ENCODE peak calls at places on chromosome 6, in four cellular contexts. S, L, W and K are unnamed samples.

GRCh38 chr6:158660331-158660730 is 10.5 kb downstream of the SYTL3 start:
- DNase-seq in S (peak), L (no peak), W (no peak), K (no peak)

GRCh38 chr6:139423037-139423698 is 48.7 kb upstream of the CITED2 start:
- DNase-seq in S (no peak), L (no peak), W (no peak), K (no peak)

GRCh38 chr6:28090902-28091586 is 10.7 kb downstream of the ZNF165 start:
- DNase-seq in S (no peak), L (peak), W (no peak), K (no peak)

GRCh38 chr6:112432853-112433252 is 85.7 kb downstream of the RFPL4B start:
- DNase-seq in S (no peak), L (no peak), W (no peak), K (no peak)

GRCh38 chr6:163427498-163428254 is 13.2 kb downstream of the QKI start:
- DNase-seq in S (no peak), L (no peak), W (no peak), K (peak)

GRCh38 chr6:109081516-109081915 is 13.1 kb downstream of the SESN1 start:
- DNase-seq in S (no peak), L (no peak), W (no peak), K (no peak)

GRCh38 chr6:137547186-137547585 is 53.0 kb upstream of the OLIG3 start:
- DNase-seq in S (no peak), L (no peak), W (no peak), K (no peak)

GRCh38 chr6:142737368-142738060 is 207.5 kb downstream of the HIVEP2 start:
- DNase-seq in S (peak), L (no peak), W (no peak), K (no peak)

GRCh38 chr6:127539292-127539691 is 20.2 kb upstream of the MTCL3 start:
- DNase-seq in S (no peak), L (no peak), W (no peak), K (no peak)

GRCh38 chr6:56314683-56315523 is 67.5 kb upstream of the COL21A1 start:
- DNase-seq in S (peak), L (no peak), W (peak), K (peak)

GRCh38 chr6:52839124-52840055 is 1.2 kb downstream of the GSTA5 start:
- DNase-seq in S (peak), L (no peak), W (peak), K (no peak)

GRCh38 chr6:135162678-135163439 is 18.2 kb upstream of the MYB start:
- DNase-seq in S (peak), L (no peak), W (no peak), K (no peak)

GRCh38 chr6:53694800-53695394 is 29.3 kb upstream of the KLHL31 start:
- DNase-seq in S (no peak), L (no peak), W (no peak), K (no peak)

GRCh38 chr6:35511183-35511941 is 1.3 kb downstream of the TULP1 start:
- DNase-seq in S (no peak), L (no peak), W (no peak), K (no peak)

GRCh38 chr6:106163446-106163965 is 77.4 kb downstream of the PRDM1 start:
- DNase-seq in S (peak), L (no peak), W (no peak), K (no peak)

GRCh38 chr6:26097268-26097875 is 10.1 kb downstream of the HFE start:
- DNase-seq in S (peak), L (no peak), W (peak), K (peak)

GRCh38 chr6:118320652-118321051 is 227.4 kb upstream of the PLN start:
- DNase-seq in S (no peak), L (no peak), W (no peak), K (no peak)

GRCh38 chr6:29813809-29814208 is 13.8 kb upstream of the HLA-G start:
- DNase-seq in S (peak), L (no peak), W (no peak), K (no peak)

GRCh38 chr6:27178860-27179259 is 68.6 kb upstream of the PRSS16 start:
- DNase-seq in S (no peak), L (no peak), W (no peak), K (no peak)

GRCh38 chr6:45614488-45615285 is 237.0 kb upstream of the SUPT3H start:
- DNase-seq in S (no peak), L (no peak), W (no peak), K (no peak)

DNA sequence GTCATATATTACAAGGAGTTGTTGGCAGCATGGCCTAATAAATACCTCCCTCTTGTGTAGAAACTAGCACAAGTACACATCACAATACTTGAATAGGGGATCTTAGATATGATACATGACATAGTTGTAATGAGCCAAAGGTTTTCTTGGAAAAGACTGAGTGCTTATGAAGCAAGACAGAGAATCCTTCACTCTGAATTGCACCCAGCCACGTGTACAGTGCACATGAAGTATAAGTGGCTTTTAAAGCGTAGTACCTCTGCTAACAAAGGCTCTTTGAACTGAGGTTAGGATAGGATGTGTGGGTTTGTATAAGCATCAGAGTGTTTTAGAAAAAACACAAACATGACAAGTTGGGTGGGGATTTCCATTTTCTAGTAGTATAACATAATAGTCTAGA is 145.5 kb upstream of the STMND1 start:
- DNase-seq in S (no peak), L (no peak), W (no peak), K (no peak)
- TF ChIP-seq CTCF in S (no peak), L (no peak), W (no peak), K (no peak)

GRCh38 chr6:124462746-124463145 is 499.5 kb upstream of the RNF217 start:
- DNase-seq in S (no peak), L (no peak), W (no peak), K (no peak)
- H3K4me3 ChIP-seq in S (no peak), L (no peak), W (no peak), K (no peak)

DNA sequence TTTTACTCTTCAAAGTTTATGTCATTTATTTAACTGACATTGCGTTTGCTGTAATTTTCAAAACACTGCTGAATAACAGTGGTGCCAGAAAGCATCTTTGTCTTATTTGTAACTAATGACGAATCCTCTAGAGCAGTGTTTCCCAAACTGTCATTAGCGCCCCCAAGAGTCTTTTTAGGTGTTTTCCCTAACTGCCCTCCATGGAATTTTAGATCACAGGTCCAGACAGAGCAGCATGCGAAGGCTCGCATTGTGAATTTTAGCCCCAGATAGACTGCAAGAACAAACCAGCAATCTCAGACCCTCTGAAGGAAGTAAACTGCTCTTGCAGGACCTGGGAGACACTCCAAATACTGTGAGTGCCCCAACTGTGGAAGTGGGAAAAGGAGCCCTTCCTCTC is 2.3 kb upstream of the HUS1B start:
- DNase-seq in S (no peak), L (no peak), W (no peak), K (no peak)
- TF ChIP-seq CTCF in S (no peak), L (no peak), W (no peak), K (no peak)

GRCh38 chr6:168091381-168092264 is 12.6 kb upstream of the FRMD1 start:
- DNase-seq in S (no peak), L (no peak), W (no peak), K (no peak)

GRCh38 chr6:168093634-168094033 is 14.6 kb upstream of the FRMD1 start:
- DNase-seq in S (no peak), L (peak), W (no peak), K (no peak)

GRCh38 chr6:168095171-168095691 is 16.2 kb upstream of the FRMD1 start:
- DNase-seq in S (no peak), L (peak), W (no peak), K (no peak)

GRCh38 chr6:168092541-168092940 is 13.5 kb upstream of the FRMD1 start:
- DNase-seq in S (no peak), L (no peak), W (no peak), K (no peak)

DNA sequence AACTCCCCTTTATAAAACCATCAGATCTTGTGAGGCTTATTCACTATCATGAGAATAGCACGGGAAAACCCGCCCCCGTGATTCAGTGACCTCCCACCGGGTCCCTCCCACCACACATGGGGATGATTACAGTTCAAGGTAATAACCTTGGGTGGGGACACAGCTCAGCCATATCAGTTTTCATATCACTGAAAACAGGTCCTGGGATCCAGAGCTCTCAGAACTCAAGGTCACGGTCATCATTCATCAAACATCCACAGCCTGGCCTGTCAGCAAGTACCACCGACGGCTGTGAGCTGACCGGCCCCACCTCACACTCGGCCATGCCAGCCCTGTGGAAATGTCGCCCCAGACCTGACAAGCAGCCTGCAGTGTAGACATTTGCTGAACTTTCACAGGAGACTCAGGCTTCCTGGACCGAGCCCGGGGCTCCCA is 14.1 kb upstream of the FRMD1 start:
- DNase-seq in S (no peak), L (peak), W (no peak), K (no peak)
- H3K4me3 ChIP-seq in S (no peak), L (no peak), W (no peak), K (no peak)

GRCh38 chr6:113686049-113686448 is 171.1 kb upstream of the MARCKS start:
- DNase-seq in S (no peak), L (no peak), W (no peak), K (peak)
- TF ChIP-seq CTCF in S (no peak), L (no peak), W (no peak), K (no peak)

DNA sequence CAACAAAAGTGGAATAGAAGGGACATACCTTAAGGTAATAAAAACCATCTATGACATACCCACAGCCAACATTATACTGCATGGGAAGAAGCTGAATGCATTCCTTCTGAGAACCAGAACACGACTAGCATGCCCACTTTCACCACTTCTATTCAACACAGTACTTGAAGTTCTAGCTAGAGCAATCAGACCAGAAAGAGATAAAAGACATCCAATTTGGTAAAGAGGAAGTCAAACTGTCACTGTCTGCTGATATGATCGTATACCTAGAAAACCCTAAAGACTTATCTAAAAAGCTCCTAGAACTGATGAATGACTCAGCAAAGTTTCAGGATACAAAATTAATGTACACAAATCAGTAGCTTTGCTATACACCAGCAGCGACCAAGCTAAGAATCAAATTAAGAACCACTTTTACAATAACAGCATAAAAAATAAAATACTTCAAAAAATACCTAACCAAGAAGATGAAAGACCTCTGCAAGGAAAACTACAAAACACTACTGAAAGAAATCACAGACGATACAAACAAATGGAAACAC is 60.5 kb downstream of the EYS start:
- DNase-seq in S (no peak), L (no peak), W (no peak), K (no peak)
- H3K4me3 ChIP-seq in S (no peak), L (no peak), W (no peak), K (no peak)